ENCODE peak calls at places on chromosomes 1 and 21, in eight cellular contexts. Q is esophagus squamous epithelium; S is IMR-90; N is left lung; L is CD8-positive, alpha-beta T cell; H is small intestine; D is tibial nerve; Z is heart left ventricle. W is an unnamed sample. For H3K36me3 and H3K4me1, the result is how much of the 10 kb centered on the place peaks cover.

GRCh38 chr21:37045139-37045538 is 27.7 kb downstream of the PIGP start:
- DNase-seq in S (no peak), L (peak), D (no peak), H (no peak), Q (no peak), Z (no peak), N (no peak), W (no peak)

GRCh38 chr1:7585216-7585907 is 185.7 kb upstream of the VAMP3 start:
- DNase-seq in Q (no peak), Z (peak), H (no peak), L (no peak), N (peak), D (no peak), S (no peak), W (no peak)

GRCh38 chr1:236890152-236891056 is 95.3 kb downstream of the MTR start:
- DNase-seq in N (no peak), Z (peak), D (no peak), Q (no peak), S (no peak), H (no peak), L (no peak), W (peak)

GRCh38 chr21:31052489-31053142 is 14.3 kb upstream of the KRTAP19-8 start:
- DNase-seq in L (no peak), S (no peak), N (no peak), H (no peak), Z (no peak), D (no peak), Q (no peak), W (no peak)

GRCh38 chr1:51264470-51264869 is 28.4 kb downstream of the RNF11 start:
- DNase-seq in D (no peak), Q (no peak), H (no peak), L (no peak), S (peak), Z (no peak), N (no peak), W (no peak)

GRCh38 chr21:34072145-34073031 is 990 bp upstream of the MRPS6 start:
- DNase-seq in S (no peak), H (peak), Z (no peak), D (peak), L (no peak), Q (no peak), N (no peak), W (no peak)

GRCh38 chr1:39326836-39327235 is 122.3 kb downstream of the MACF1 start:
- DNase-seq in Q (no peak), S (peak), H (no peak), D (no peak), Z (no peak), N (no peak), L (no peak), W (no peak)

GRCh38 chr1:231923461-231924132 is 297.0 kb downstream of the DISC1 start:
- DNase-seq in N (no peak), D (no peak), L (no peak), Z (no peak), H (no peak), S (peak), Q (no peak), W (no peak)

GRCh38 chr1:43912607-43913006 is 21.0 kb upstream of the ARTN start:
- DNase-seq in Z (no peak), Q (no peak), S (peak), D (no peak), H (no peak), N (no peak), L (no peak), W (no peak)

GRCh38 chr1:225777583-225778411 is at the start of gene SRP9:
- DNase-seq in D (peak), Q (peak), N (peak), Z (peak), S (peak), H (peak), L (peak), W (peak)

GRCh38 chr1:225776294-225776693 is 1.3 kb upstream of the SRP9 start:
- DNase-seq in N (no peak), D (no peak), Q (no peak), L (no peak), Z (no peak), S (no peak), H (no peak), W (no peak)

GRCh38 chr1:225777058-225777582 is 506 bp upstream of the SRP9 start:
- DNase-seq in L (no peak), Z (no peak), N (no peak), S (no peak), D (no peak), Q (no peak), H (no peak), W (no peak)

GRCh38 chr1:225780134-225780533 is 2.5 kb downstream of the SRP9 start:
- DNase-seq in N (no peak), S (no peak), D (no peak), Z (no peak), L (no peak), H (no peak), Q (no peak), W (no peak)

GRCh38 chr1:225778412-225778669 is 715 bp downstream of the SRP9 start:
- DNase-seq in D (no peak), N (no peak), S (no peak), Q (no peak), Z (no peak), L (no peak), H (no peak), W (no peak)
- H3K36me3 ChIP-seq in D (under half), N (under half), S (under half), Q (under half), Z (under half), L (under half), H (under half), W (under half)

GRCh38 chr1:101219919-101220695 is 16.7 kb upstream of the S1PR1 start:
- DNase-seq in H (no peak), Q (no peak), S (no peak), N (no peak), D (no peak), Z (peak), L (no peak), W (peak)

GRCh38 chr1:101216623-101217022 is 20.2 kb upstream of the S1PR1 start:
- DNase-seq in S (no peak), Q (no peak), Z (no peak), D (no peak), L (no peak), H (no peak), N (no peak), W (no peak)

GRCh38 chr1:101217148-101217547 is 19.7 kb upstream of the S1PR1 start:
- DNase-seq in L (no peak), S (no peak), Z (no peak), Q (no peak), H (no peak), N (no peak), D (no peak), W (no peak)

GRCh38 chr1:101221945-101222429 is 14.8 kb upstream of the S1PR1 start:
- DNase-seq in S (no peak), H (no peak), L (no peak), N (no peak), D (no peak), Z (no peak), Q (no peak), W (no peak)

DNA sequence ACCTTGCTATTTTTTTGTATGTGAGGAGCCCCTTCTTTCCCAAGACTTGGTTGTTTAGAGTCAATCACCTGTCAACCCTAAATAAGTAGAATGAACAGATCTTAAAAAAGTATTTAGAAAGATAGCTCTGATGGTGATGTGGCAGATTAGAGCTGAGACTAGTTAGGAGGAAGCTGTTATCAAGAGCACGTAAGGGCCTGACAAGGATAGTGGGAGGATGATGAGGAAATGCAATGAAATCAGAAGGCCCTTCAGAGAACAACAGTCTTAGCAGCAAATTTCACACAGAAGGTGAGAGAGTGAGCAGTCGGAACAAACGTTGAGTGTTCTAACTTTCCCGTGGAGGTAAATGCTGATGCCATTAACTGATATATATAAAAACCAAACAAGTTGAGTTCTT is 15.9 kb upstream of the S1PR1 start:
- DNase-seq in Z (no peak), H (no peak), Q (no peak), L (no peak), S (no peak), D (no peak), N (no peak), W (no peak)
- H3K4me1 ChIP-seq in Z (under half), H (under half), Q (under half), L (under half), S (under half), D (under half), N (under half), W (under half)

DNA sequence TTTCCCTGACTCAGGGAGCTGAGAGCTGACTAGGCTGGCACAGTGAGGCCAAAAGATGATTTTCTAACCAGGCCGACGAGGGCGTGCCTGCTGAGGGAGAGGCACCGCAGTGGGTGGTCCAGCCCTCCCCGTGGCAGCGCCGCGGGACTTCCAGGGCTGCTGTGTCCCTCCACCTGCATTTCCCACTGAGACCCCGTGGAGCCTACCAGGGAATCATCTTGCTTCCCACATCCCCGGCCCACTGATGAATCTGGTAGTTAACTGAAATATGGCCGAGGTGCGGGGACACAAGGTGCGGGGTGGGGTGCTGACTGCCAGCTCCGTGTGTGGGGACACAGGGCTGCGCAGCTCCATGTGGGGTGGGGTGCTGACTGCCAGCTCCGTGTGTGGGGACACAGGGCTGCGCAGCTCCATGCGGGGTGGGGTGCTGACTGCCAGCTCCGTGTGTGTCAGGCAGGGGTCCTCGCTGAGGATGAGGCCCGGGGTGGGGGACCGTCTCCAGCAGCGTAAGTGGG is 10.4 kb downstream of the WRAP73 start:
- DNase-seq in L (no peak), N (peak), H (no peak), Z (no peak), D (no peak), S (no peak), Q (no peak), W (no peak)
- H3K36me3 ChIP-seq in L (under half), N (half or more), H (under half), Z (half or more), D (under half), S (under half), Q (under half), W (half or more)

DNA sequence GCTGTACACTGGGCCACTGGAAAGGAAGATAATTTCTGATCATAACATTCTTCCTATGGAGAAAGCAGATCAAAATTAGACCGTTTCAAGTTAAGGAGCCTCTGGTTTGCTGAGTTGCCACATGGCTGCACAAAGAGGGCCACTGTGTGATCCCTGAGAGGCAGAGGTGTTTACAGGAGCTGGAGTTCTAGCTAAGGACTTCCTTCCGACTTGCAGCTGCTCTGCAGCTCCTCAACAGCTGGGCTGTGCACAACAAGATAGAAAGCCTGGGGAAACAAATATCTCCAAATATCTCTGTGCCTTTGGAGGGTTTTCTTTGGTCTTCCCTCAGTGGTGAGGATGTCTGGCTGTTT is 26.8 kb downstream of the GADD45A start:
- DNase-seq in D (no peak), H (no peak), S (no peak), L (no peak), Z (no peak), Q (no peak), N (no peak), W (no peak)
- H3K4me1 ChIP-seq in D (under half), H (under half), S (under half), L (under half), Z (under half), Q (half or more), N (under half), W (half or more)

W was measured in left ventricle myocardium inferior.